ENCODE peak calls at places on chromosome 9, in five cellular contexts. A is mammary epithelial cell, Q is trophoblast cell, Z is right cardiac atrium, F is ELF-1. L is an unnamed sample.

GRCh38 chr9:90055226-90055625 is 450.4 kb downstream of the GADD45G start:
- DNase-seq in A (no peak), Q (no peak), Z (no peak), F (no peak), L (no peak)

GRCh38 chr9:94085062-94085639 is 887 bp downstream of the PTPDC1 start:
- DNase-seq in A (peak), Q (no peak), Z (no peak), F (peak), L (peak)

GRCh38 chr9:86187121-86187520 is 72.3 kb downstream of the C9orf153 start:
- DNase-seq in A (no peak), Q (no peak), Z (no peak), F (peak), L (peak)

GRCh38 chr9:90631964-90632363 is 10.7 kb downstream of the DIRAS2 start:
- DNase-seq in A (no peak), Q (peak), Z (no peak), F (no peak), L (no peak)

GRCh38 chr9:92176068-92176799 is 61.0 kb upstream of the SPTLC1 start:
- DNase-seq in A (no peak), Q (no peak), Z (no peak), F (peak), L (peak)

GRCh38 chr9:92617951-92618510 is 51.9 kb downstream of the IPPK start:
- DNase-seq in A (no peak), Q (no peak), Z (no peak), F (no peak), L (no peak)

GRCh38 chr9:82763631-82764030 is 299.3 kb downstream of the RASEF start:
- DNase-seq in A (no peak), Q (no peak), Z (no peak), F (no peak), L (peak)

GRCh38 chr9:106755727-106756126 is 107.2 kb upstream of the ZNF462 start:
- DNase-seq in A (no peak), Q (no peak), Z (no peak), F (peak), L (no peak)

GRCh38 chr9:125511780-125512179 is 195.2 kb downstream of the MAPKAP1 start:
- DNase-seq in A (peak), Q (no peak), Z (no peak), F (no peak), L (no peak)

GRCh38 chr9:104094534-104095020 is 468 bp downstream of the SMC2 start:
- DNase-seq in A (no peak), Q (peak), Z (no peak), F (no peak), L (no peak)

GRCh38 chr9:125774106-125774505 is 26.9 kb downstream of the PBX3 start:
- DNase-seq in A (no peak), Q (no peak), Z (no peak), F (peak), L (no peak)

GRCh38 chr9:89314955-89315354 is 3.3 kb upstream of the SECISBP2 start:
- DNase-seq in A (no peak), Q (no peak), Z (no peak), F (no peak), L (no peak)

GRCh38 chr9:82332018-82332773 is 343.6 kb downstream of the SPATA31D1 start:
- DNase-seq in A (peak), Q (peak), Z (no peak), F (no peak), L (no peak)

GRCh38 chr9:95373069-95373681 is 55.7 kb upstream of the FANCC start:
- DNase-seq in A (peak), Q (no peak), Z (no peak), F (no peak), L (peak)

GRCh38 chr9:27368317-27368985 is 71.5 kb upstream of the EQTN start:
- DNase-seq in A (no peak), Q (peak), Z (no peak), F (no peak), L (no peak)

GRCh38 chr9:93827545-93828330 is 127.4 kb downstream of the BARX1 start:
- DNase-seq in A (peak), Q (peak), Z (peak), F (peak), L (peak)

GRCh38 chr9:130842547-130842946 is 7.5 kb downstream of the ABL1 start:
- DNase-seq in A (no peak), Q (no peak), Z (no peak), F (peak), L (no peak)

GRCh38 chr9:126919193-126919592 is 4.6 kb downstream of the RALGPS1 start:
- DNase-seq in A (no peak), Q (no peak), Z (no peak), F (no peak), L (no peak)

GRCh38 chr9:33939924-33940874 is 108.5 kb downstream of the UBAP2 start:
- DNase-seq in A (peak), Q (no peak), Z (no peak), F (no peak), L (no peak)

GRCh38 chr9:118614011-118614410 is 755.2 kb downstream of the BRINP1 start:
- DNase-seq in A (no peak), Q (no peak), Z (no peak), F (no peak), L (no peak)

GRCh38 chr9:108139900-108140299 is 650.3 kb upstream of the KLF4 start:
- DNase-seq in A (no peak), Q (no peak), Z (no peak), F (no peak), L (no peak)

GRCh38 chr9:21381752-21382339 is 3.4 kb downstream of the IFNA2 start:
- DNase-seq in A (no peak), Q (peak), Z (no peak), F (peak), L (peak)

GRCh38 chr9:105079457-105079856 is 151.5 kb upstream of the ABCA1 start:
- DNase-seq in A (no peak), Q (no peak), Z (no peak), F (peak), L (no peak)

GRCh38 chr9:127445851-127446719 is 5.1 kb downstream of the RPL12 start:
- DNase-seq in A (no peak), Q (peak), Z (no peak), F (peak), L (no peak)

GRCh38 chr9:124248992-124249391 is 8.8 kb upstream of the NEK6 start:
- DNase-seq in A (no peak), Q (no peak), Z (no peak), F (no peak), L (no peak)

GRCh38 chr9:114196924-114197570 is 41.7 kb downstream of the COL27A1 start:
- DNase-seq in A (no peak), Q (no peak), Z (no peak), F (no peak), L (no peak)

GRCh38 chr9:135898634-135899407 is 8.5 kb downstream of the CAMSAP1 start:
- DNase-seq in A (no peak), Q (no peak), Z (no peak), F (no peak), L (no peak)

GRCh38 chr9:15909297-15909696 is 356.5 kb downstream of the CCDC171 start:
- DNase-seq in A (peak), Q (peak), Z (peak), F (no peak), L (no peak)

GRCh38 chr9:136686794-136687711 is at the start of gene AGPAT2:
- DNase-seq in A (peak), Q (no peak), Z (peak), F (peak), L (peak)

GRCh38 chr9:83154821-83155220 is 91.9 kb upstream of the RASEF start:
- DNase-seq in A (peak), Q (no peak), Z (no peak), F (no peak), L (no peak)

GRCh38 chr9:92774274-92774673 is 9.6 kb upstream of the BICD2 start:
- DNase-seq in A (peak), Q (no peak), Z (no peak), F (no peak), L (no peak)

GRCh38 chr9:122256206-122256605 is 8.4 kb downstream of the RBM18 start:
- DNase-seq in A (no peak), Q (no peak), Z (no peak), F (no peak), L (no peak)

GRCh38 chr9:83334320-83334719 is 203.9 kb downstream of the FRMD3 start:
- DNase-seq in A (peak), Q (peak), Z (peak), F (peak), L (peak)

GRCh38 chr9:104286792-104287191 is 192.7 kb downstream of the SMC2 start:
- DNase-seq in A (peak), Q (peak), Z (no peak), F (no peak), L (no peak)

GRCh38 chr9:73116030-73116429 is 35.6 kb upstream of the ANXA1 start:
- DNase-seq in A (peak), Q (no peak), Z (no peak), F (no peak), L (no peak)

GRCh38 chr9:112180387-112180881 is 5.3 kb upstream of the SUSD1 start:
- DNase-seq in A (peak), Q (peak), Z (no peak), F (no peak), L (no peak)

GRCh38 chr9:113056191-113057106 is at the start of gene ZFP37:
- DNase-seq in A (peak), Q (peak), Z (peak), F (peak), L (peak)

GRCh38 chr9:38651400-38652042 is 31.1 kb upstream of the ANKRD18A start:
- DNase-seq in A (no peak), Q (no peak), Z (no peak), F (no peak), L (no peak)

GRCh38 chr9:92709240-92709639 is 39.3 kb upstream of the IPPK start:
- DNase-seq in A (peak), Q (no peak), Z (no peak), F (no peak), L (no peak)